ENCODE peak calls at places on chromosomes 6 and 20, in seven cellular contexts. N is uterus, V is GM23248, W is HAP-1, J is heart right ventricle, S is tibial artery, R is H9. G is an unnamed sample.

GRCh38 chr6:33991610-33992009 is 154.3 kb downstream of the GRM4 start:
- DNase-seq in N (no peak), V (no peak), W (no peak), J (no peak), S (no peak), R (no peak), G (no peak)

GRCh38 chr20:23255658-23256385 is 94.8 kb upstream of the NXT1 start:
- DNase-seq in N (no peak), V (peak; percentile 29), W (no peak), J (no peak), S (no peak), R (no peak), G (no peak)

GRCh38 chr20:44115181-44115580 is 71.8 kb downstream of the JPH2 start:
- DNase-seq in N (no peak), V (no peak), W (no peak), J (no peak), S (no peak), R (no peak), G (no peak)

GRCh38 chr6:129607581-129608186 is 102.3 kb downstream of the ARHGAP18 start:
- DNase-seq in N (no peak), V (peak; percentile 44), W (no peak), J (no peak), S (no peak), R (no peak), G (no peak)

GRCh38 chr6:30730611-30731435 is 10.7 kb downstream of the TUBB start:
- DNase-seq in N (peak; percentile 62), V (peak; percentile 41), W (peak; percentile 65), J (peak; percentile 70), S (peak; percentile 58), R (peak; percentile 92), G (peak; percentile 91)

GRCh38 chr6:108581932-108582500 is 21.3 kb downstream of the FOXO3 start:
- DNase-seq in N (no peak), V (peak; percentile 52), W (no peak), J (no peak), S (no peak), R (no peak), G (no peak)

GRCh38 chr6:33683051-33683571 is 28.4 kb downstream of the UQCC2 start:
- DNase-seq in N (no peak), V (peak; percentile 23), W (no peak), J (no peak), S (no peak), R (no peak), G (no peak)

GRCh38 chr6:32954983-32955802 is 2.3 kb upstream of the HLA-DMA start:
- DNase-seq in N (no peak), V (peak; percentile 54), W (peak; percentile 15), J (no peak), S (no peak), R (peak; percentile 86), G (no peak)

GRCh38 chr6:139028242-139028657 is 295 bp upstream of the ABRACL start:
- DNase-seq in N (no peak), V (peak; percentile 72), W (no peak), J (no peak), S (no peak), R (peak; percentile 89), G (no peak)

GRCh38 chr6:121055572-121056163 is 278.6 kb downstream of the TBC1D32 start:
- DNase-seq in N (no peak), V (peak; percentile 65), W (peak; percentile 38), J (no peak), S (no peak), R (no peak), G (no peak)

GRCh38 chr6:21856844-21857243 is 263.3 kb downstream of the SOX4 start:
- DNase-seq in N (no peak), V (peak; percentile 86), W (no peak), J (no peak), S (no peak), R (no peak), G (no peak)

GRCh38 chr6:139142267-139142666 is 7.4 kb downstream of the HECA start:
- DNase-seq in N (no peak), V (no peak), W (peak; percentile 32), J (no peak), S (no peak), R (no peak), G (no peak)

GRCh38 chr6:138086573-138087196 is 20.5 kb downstream of the PERP start:
- DNase-seq in N (no peak), V (no peak), W (no peak), J (no peak), S (no peak), R (peak; percentile 71), G (no peak)

GRCh38 chr20:7672551-7672950 is 267.7 kb downstream of the HAO1 start:
- DNase-seq in N (no peak), V (no peak), W (no peak), J (no peak), S (no peak), R (no peak), G (no peak)

DNA sequence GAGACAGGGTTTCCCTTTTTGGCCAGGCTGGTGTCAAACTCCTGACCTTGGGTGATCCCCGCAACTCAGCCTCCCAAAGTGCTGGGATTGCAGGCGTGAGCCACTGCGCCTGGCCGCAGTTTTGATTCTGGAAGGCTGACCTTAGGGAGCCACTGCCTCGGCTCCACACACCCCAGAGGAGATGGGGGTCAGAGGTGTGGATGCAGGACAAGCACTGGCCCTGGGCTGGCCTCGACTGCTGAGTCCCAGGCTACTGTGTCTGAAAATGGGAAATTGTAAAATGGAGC is 1.5 kb downstream of the ZBP1 start:
- DNase-seq in N (no peak), V (no peak), W (no peak), J (no peak), S (no peak), R (no peak), G (no peak)
- H3K4me1 ChIP-seq in N (no peaks in the 10 kb centered on the region), V (peaks cover 7% of the 10 kb centered on the region), W (no peaks in the 10 kb centered on the region), J (no peaks in the 10 kb centered on the region), S (no peaks in the 10 kb centered on the region), R (no peaks in the 10 kb centered on the region), G (peaks cover 10% of the 10 kb centered on the region)

DNA sequence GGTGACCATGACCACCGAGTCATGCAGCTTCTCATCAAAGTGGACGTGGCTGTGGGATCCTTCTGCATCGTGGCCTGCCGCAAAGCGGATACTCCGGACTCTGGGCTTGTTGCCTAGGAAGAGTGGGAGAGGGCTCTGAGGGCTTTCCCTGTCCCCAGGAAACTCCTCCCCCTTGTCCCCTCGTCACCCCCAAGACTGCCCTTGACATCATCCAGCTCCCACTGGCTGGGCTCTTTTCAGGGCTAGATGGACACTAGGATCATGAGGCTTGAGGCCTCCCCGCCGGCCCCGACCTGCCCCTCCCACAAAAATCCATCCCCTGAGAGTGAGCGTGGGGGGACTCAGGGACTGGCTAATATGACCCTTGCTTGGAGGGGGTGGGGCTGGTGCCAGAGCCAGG is 9.0 kb downstream of the ADISSP start:
- DNase-seq in N (no peak), V (no peak), W (no peak), J (peak; percentile 51), S (no peak), R (no peak), G (no peak)
- H3K4me1 ChIP-seq in N (no peaks in the 10 kb centered on the region), V (no peaks in the 10 kb centered on the region), W (no peaks in the 10 kb centered on the region), J (peaks cover 6% of the 10 kb centered on the region), S (no peaks in the 10 kb centered on the region), R (no peaks in the 10 kb centered on the region), G (peaks cover 12% of the 10 kb centered on the region)

DNA sequence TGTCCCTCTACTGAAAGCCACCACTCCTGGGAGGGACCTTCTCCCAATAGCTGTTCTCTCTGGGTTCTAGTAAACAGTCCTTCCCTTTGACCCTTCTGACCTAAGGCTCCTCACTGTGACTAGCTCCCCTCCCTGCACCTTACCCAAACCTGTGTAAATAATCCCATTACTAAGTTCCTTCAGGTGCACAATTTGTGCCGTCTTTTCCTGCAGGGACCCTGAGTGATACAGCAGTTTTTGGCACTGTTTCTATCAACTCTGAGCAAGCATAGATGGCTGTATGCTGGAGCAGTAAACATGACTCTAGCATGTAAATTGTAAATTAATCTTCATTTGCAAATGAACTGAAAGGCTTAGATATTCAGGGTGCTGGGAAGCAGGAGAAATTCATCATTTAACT is 118.0 kb downstream of the TCP11 start:
- DNase-seq in N (no peak), V (no peak), W (peak; percentile 85), J (no peak), S (no peak), R (no peak), G (no peak)
- H3K4me1 ChIP-seq in N (no peaks in the 10 kb centered on the region), V (peaks cover 37% of the 10 kb centered on the region), W (peaks cover 50% of the 10 kb centered on the region), J (peaks cover 83% of the 10 kb centered on the region), S (peaks cover 66% of the 10 kb centered on the region), R (peaks cover 24% of the 10 kb centered on the region), G (peaks cover 56% of the 10 kb centered on the region)

GRCh38 chr6:88609973-88610372 is 353.4 kb downstream of the RNGTT start:
- DNase-seq in N (no peak), V (no peak), W (peak; percentile 89), J (no peak), S (no peak), R (no peak), G (no peak)

GRCh38 chr6:88599561-88599960 is 363.9 kb downstream of the RNGTT start:
- DNase-seq in N (no peak), V (no peak), W (no peak), J (no peak), S (no peak), R (peak; percentile 69), G (no peak)

DNA sequence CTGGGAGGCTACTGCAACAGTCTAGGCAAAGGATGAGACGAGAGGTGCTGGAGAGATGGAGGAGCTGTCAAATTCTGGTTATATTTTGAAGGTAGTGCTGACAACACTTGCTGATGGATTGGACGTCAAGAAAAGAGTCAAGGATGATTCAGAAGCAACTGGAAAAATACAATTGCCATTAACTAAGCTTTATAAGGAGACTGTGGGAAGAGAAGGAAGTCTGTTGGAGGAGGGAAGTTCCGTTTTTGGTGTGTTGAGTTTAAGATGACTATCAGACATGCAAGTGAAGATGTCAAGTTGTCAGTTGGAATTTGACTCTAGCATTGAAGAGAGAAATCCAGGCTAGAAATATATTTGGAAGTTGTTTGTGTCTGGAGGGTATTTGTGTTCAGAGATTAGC is 358.1 kb downstream of the RNGTT start:
- DNase-seq in N (no peak), V (no peak), W (no peak), J (no peak), S (no peak), R (no peak), G (no peak)
- H3K4me1 ChIP-seq in N (no peaks in the 10 kb centered on the region), V (no peaks in the 10 kb centered on the region), W (peaks cover 7% of the 10 kb centered on the region), J (no peaks in the 10 kb centered on the region), S (no peaks in the 10 kb centered on the region), R (no peaks in the 10 kb centered on the region), G (no peaks in the 10 kb centered on the region)

GRCh38 chr6:16336056-16336810 is 97.8 kb downstream of the GMPR start:
- DNase-seq in N (no peak), V (peak; percentile 37), W (no peak), J (no peak), S (no peak), R (no peak), G (no peak)

GRCh38 chr6:16337280-16337975 is 99.0 kb downstream of the GMPR start:
- DNase-seq in N (peak; percentile 96), V (peak; percentile 89), W (no peak), J (peak; percentile 97), S (peak; percentile 89), R (no peak), G (peak; percentile 79)

GRCh38 chr6:16335176-16335575 is 96.8 kb downstream of the GMPR start:
- DNase-seq in N (no peak), V (no peak), W (no peak), J (no peak), S (no peak), R (no peak), G (no peak)

GRCh38 chr6:16338577-16339262 is 100.3 kb downstream of the GMPR start:
- DNase-seq in N (peak; percentile 93), V (peak; percentile 100), W (no peak), J (peak; percentile 54), S (peak; percentile 85), R (no peak), G (peak; percentile 68)

DNA sequence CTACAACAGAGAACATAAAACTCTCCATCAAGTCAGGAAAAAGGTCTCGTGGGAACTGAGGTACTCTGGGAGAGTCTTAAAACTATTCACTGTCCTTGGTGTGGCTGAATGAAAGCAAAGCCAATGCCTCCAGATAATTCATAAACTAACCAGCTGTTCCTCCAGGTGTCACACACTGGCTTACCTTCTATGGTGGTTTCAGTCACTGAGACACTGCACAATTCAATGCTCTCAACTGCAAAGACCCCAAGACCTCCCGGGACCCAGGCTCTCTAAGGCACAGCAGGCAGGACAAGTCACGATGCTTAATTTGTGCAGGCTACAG is 100.8 kb downstream of the GMPR start:
- DNase-seq in N (no peak), V (no peak), W (no peak), J (no peak), S (no peak), R (no peak), G (no peak)
- H3K4me1 ChIP-seq in N (peaks cover 35% of the 10 kb centered on the region), V (peaks cover 59% of the 10 kb centered on the region), W (no peaks in the 10 kb centered on the region), J (peaks cover 32% of the 10 kb centered on the region), S (peaks cover 37% of the 10 kb centered on the region), R (no peaks in the 10 kb centered on the region), G (peaks cover 35% of the 10 kb centered on the region)

G was measured in upper lobe of right lung.